ENCODE peak calls at places on chromosomes 13 and 19, in seven cellular contexts. K is kidney; B is neural progenitor cell; T is H1; A is brain microvascular endothelial cell; Q is CD8-positive, alpha-beta T cell; D is left lung. R is an unnamed sample.

GRCh38 chr13:76991432-76991795 is 467 bp upstream of the CLN5 start:
- DNase-seq in K (peak), B (peak), T (no peak), A (no peak), Q (peak), D (no peak), R (no peak)

GRCh38 chr19:19059837-19060611 is 3.8 kb upstream of the SLC25A42 start:
- DNase-seq in K (no peak), B (no peak), T (no peak), A (no peak), Q (no peak), D (peak), R (no peak)

GRCh38 chr19:55777528-55777927 is 8.6 kb downstream of the RFPL4AL1 start:
- DNase-seq in K (no peak), B (no peak), T (no peak), A (no peak), Q (no peak), D (no peak), R (no peak)

GRCh38 chr13:29125145-29125933 is 305.2 kb downstream of the MTUS2 start:
- DNase-seq in K (no peak), B (no peak), T (no peak), A (no peak), Q (no peak), D (no peak), R (no peak)

GRCh38 chr13:45700971-45701900 is 884 bp upstream of the CBY2 start:
- DNase-seq in K (no peak), B (no peak), T (no peak), A (no peak), Q (no peak), D (no peak), R (no peak)

GRCh38 chr19:49890349-49891311 is 6.1 kb downstream of the IL4I1 start:
- DNase-seq in K (no peak), B (peak), T (no peak), A (no peak), Q (peak), D (peak), R (no peak)

GRCh38 chr13:35782793-35783192 is 306.3 kb upstream of the MAB21L1 start:
- DNase-seq in K (no peak), B (no peak), T (no peak), A (no peak), Q (no peak), D (no peak), R (no peak)

GRCh38 chr19:17560205-17560595 is 4.8 kb downstream of the COLGALT1 start:
- DNase-seq in K (no peak), B (no peak), T (no peak), A (peak), Q (no peak), D (peak), R (peak)

GRCh38 chr13:68345963-68346362 is 1115.8 kb upstream of the PCDH9 start:
- DNase-seq in K (no peak), B (no peak), T (no peak), A (no peak), Q (no peak), D (no peak), R (no peak)

GRCh38 chr13:36193151-36193855 is 21.1 kb downstream of the SOHLH2 start:
- DNase-seq in K (no peak), B (no peak), T (no peak), A (peak), Q (no peak), D (no peak), R (no peak)

GRCh38 chr13:33642374-33643065 is 175.4 kb upstream of the RFC3 start:
- DNase-seq in K (no peak), B (peak), T (no peak), A (no peak), Q (no peak), D (no peak), R (no peak)

GRCh38 chr13:26785845-26786630 is 25.5 kb upstream of the GPR12 start:
- DNase-seq in K (no peak), B (peak), T (no peak), A (no peak), Q (peak), D (peak), R (peak)

GRCh38 chr19:4829001-4829712 is 2.4 kb downstream of the TICAM1 start:
- DNase-seq in K (no peak), B (no peak), T (no peak), A (no peak), Q (no peak), D (no peak), R (no peak)

GRCh38 chr19:55563261-55563690 is 17.4 kb downstream of the ZNF579 start:
- DNase-seq in K (no peak), B (no peak), T (no peak), A (no peak), Q (no peak), D (no peak), R (no peak)

GRCh38 chr13:44759723-44760360 is 183.7 kb upstream of the TSC22D1 start:
- DNase-seq in K (no peak), B (no peak), T (no peak), A (no peak), Q (no peak), D (no peak), R (no peak)

GRCh38 chr13:31890946-31891345 is 140.6 kb upstream of the FRY start:
- DNase-seq in K (no peak), B (no peak), T (no peak), A (no peak), Q (no peak), D (no peak), R (no peak)

GRCh38 chr19:56162258-56162657 is 13.6 kb upstream of the GALP start:
- DNase-seq in K (no peak), B (no peak), T (no peak), A (peak), Q (no peak), D (no peak), R (no peak)

GRCh38 chr19:55099557-55100506 is 17.6 kb downstream of the PPP1R12C start:
- DNase-seq in K (no peak), B (peak), T (no peak), A (peak), Q (no peak), D (no peak), R (no peak)

GRCh38 chr19:47498561-47498960 is 14.5 kb upstream of the KPTN start:
- DNase-seq in K (no peak), B (no peak), T (no peak), A (no peak), Q (no peak), D (peak), R (no peak)

GRCh38 chr19:30318936-30319335 is 53.2 kb upstream of the ZNF536 start:
- DNase-seq in K (no peak), B (no peak), T (no peak), A (no peak), Q (no peak), D (no peak), R (no peak)

GRCh38 chr19:30696514-30696913 is 324.3 kb downstream of the ZNF536 start:
- DNase-seq in K (no peak), B (peak), T (peak), A (no peak), Q (no peak), D (no peak), R (no peak)

GRCh38 chr13:107734891-107735620 is 480.3 kb downstream of the LIG4 start:
- DNase-seq in K (no peak), B (no peak), T (no peak), A (no peak), Q (no peak), D (no peak), R (no peak)

GRCh38 chr13:109773276-109773675 is 13.1 kb downstream of the IRS2 start:
- DNase-seq in K (no peak), B (no peak), T (no peak), A (no peak), Q (no peak), D (no peak), R (no peak)

GRCh38 chr13:24308488-24309020 is 826 bp upstream of the C1QTNF9 start:
- DNase-seq in K (no peak), B (no peak), T (no peak), A (no peak), Q (no peak), D (no peak), R (no peak)

GRCh38 chr13:39779337-39780270 is 124.1 kb downstream of the COG6 start:
- DNase-seq in K (no peak), B (no peak), T (no peak), A (peak), Q (peak), D (no peak), R (no peak)

GRCh38 chr13:110618780-110619179 is 3.4 kb downstream of the NAXD start:
- DNase-seq in K (no peak), B (no peak), T (no peak), A (no peak), Q (no peak), D (peak), R (no peak)

GRCh38 chr13:98225036-98225940 is 48.2 kb upstream of the RNF113B start:
- DNase-seq in K (no peak), B (no peak), T (no peak), A (no peak), Q (no peak), D (no peak), R (peak)
- H3K27ac ChIP-seq in K (peak), B (no peak), T (no peak), A (no peak), Q (no peak), D (no peak), R (no peak)

GRCh38 chr19:45765365-45766292 is 3.4 kb downstream of the SIX5 start:
- DNase-seq in K (no peak), B (no peak), T (no peak), A (no peak), Q (no peak), D (peak), R (no peak)
- H3K4me3 ChIP-seq in K (no peak), B (no peak), T (no peak), A (no peak), Q (no peak), D (no peak), R (no peak)

DNA sequence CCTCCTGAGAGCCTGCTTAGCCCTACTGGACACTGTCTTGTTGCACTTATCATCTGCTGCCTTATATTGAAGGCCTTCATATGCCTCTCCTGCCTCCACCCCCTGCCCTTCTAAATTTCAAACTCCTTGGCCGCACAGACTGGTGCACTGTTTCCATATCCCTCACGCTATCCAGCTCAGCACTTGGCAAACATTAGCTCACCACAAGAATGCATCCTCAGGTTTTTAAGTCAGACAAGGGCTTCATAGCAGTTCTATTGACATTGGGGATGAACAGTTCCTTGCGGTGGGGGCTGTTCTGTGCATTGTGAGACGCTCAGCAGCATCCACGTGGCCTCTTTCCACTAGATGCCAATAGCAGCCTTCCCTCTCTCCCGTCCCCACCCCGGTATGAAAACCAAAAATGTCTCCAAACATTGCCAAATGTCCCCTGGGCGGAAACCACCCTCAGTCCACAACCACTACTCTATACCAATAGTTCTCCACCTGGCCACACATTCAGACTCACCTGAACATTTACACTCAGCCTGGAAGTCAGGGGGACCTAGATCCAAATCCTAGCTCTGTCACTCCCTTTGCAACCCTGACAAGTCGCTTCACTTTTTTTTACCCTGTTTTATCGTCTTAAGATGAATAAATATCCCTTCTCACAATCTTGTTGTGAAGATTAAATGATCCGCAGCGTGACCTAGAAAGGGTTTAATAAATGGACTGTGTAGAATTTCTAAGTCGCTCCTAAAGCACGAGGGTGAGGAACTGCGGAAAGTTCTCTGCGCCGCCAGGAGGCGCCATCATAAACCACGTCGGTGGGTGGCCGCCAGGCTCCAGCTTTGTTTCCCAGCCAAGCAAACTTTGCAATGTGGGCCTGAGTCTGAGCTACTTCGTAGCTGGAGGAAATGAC is 3.6 kb upstream of the CEACAM3 start:
- DNase-seq in K (no peak), B (peak), T (peak), A (peak), Q (no peak), D (peak), R (no peak)
- TF ChIP-seq CTCF in K (peak), B (peak), T (peak), A (peak), Q (peak), D (peak), R (peak)

DNA sequence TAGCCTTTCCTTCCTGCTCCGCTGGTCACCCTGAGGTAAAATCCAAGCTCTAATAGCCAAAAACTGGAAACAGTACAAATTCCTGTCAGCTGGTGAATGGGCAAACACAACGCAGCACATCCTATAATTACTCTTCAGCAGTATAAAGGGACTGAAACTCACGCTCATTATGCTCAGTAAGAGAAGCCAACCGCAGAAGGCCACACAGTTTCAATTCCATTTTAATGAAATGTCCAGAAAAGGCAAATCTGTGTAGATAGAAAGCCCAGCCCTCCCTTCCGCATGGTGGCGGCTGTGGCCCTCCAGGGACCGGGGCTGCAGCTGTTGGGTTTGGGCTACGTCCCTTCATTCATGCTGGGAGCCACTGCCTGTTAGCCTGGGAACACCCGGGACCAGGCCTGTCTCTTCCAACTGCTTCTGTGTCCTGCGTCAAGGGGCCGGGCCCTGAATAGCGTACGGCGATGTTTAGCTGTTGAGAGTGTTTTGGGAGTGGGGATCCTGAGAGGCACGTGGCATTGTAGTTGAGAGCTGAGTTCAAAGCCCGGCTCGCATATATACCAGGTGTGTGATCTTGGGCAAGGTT is 23.5 kb downstream of the NKPD1 start:
- DNase-seq in K (no peak), B (no peak), T (no peak), A (no peak), Q (no peak), D (no peak), R (no peak)
- H3K27ac ChIP-seq in K (no peak), B (peak), T (no peak), A (no peak), Q (no peak), D (no peak), R (peak)

GRCh38 chr13:81302677-81303076 is 961.8 kb upstream of the SPRY2 start:
- DNase-seq in K (no peak), B (no peak), T (no peak), A (no peak), Q (no peak), D (no peak), R (no peak)
- H3K4me3 ChIP-seq in K (no peak), B (no peak), T (no peak), A (no peak), Q (no peak), D (no peak), R (no peak)

GRCh38 chr19:44582581-44583265 is 30.6 kb upstream of the IGSF23 start:
- DNase-seq in K (no peak), B (peak), T (peak), A (no peak), Q (no peak), D (no peak), R (no peak)
- TF ChIP-seq CTCF in K (peak), B (peak), T (peak), A (peak), Q (no peak), D (peak), R (no peak)

GRCh38 chr13:48266967-48267639 is 34.1 kb downstream of the ITM2B start:
- DNase-seq in K (no peak), B (no peak), T (no peak), A (no peak), Q (no peak), D (no peak), R (no peak)
- H3K27ac ChIP-seq in K (no peak), B (no peak), T (no peak), A (no peak), Q (no peak), D (no peak), R (no peak)

GRCh38 chr13:21544515-21544914 is 59.5 kb downstream of the MICU2 start:
- DNase-seq in K (no peak), B (no peak), T (no peak), A (no peak), Q (no peak), D (no peak), R (no peak)
- H3K4me3 ChIP-seq in K (no peak), B (no peak), T (no peak), A (no peak), Q (no peak), D (no peak), R (no peak)

GRCh38 chr13:98143601-98144500 is 957 bp downstream of the FARP1 start:
- DNase-seq in K (no peak), B (peak), T (no peak), A (no peak), Q (no peak), D (peak), R (no peak)
- TF ChIP-seq CTCF in K (no peak), B (no peak), T (no peak), A (no peak), Q (no peak), D (no peak), R (no peak)